ENCODE peak calls at places on chromosomes 11 and 22, in nine cellular contexts. L, M, F, Q, R, T, U, K and P are unnamed samples.

GRCh38 chr11:86559311-86559945 is 113.0 kb downstream of the ME3 start:
- DNase-seq in F (no peak), K (peak), Q (no peak), M (peak), U (no peak), T (no peak), R (peak), L (no peak), P (no peak)

GRCh38 chr11:36455658-36456111 is 54.4 kb downstream of the TRAF6 start:
- DNase-seq in R (peak), F (no peak), U (no peak), K (peak), Q (peak), L (no peak), T (no peak), M (peak), P (no peak)

GRCh38 chr11:69044111-69045013 is 4.4 kb upstream of the TPCN2 start:
- DNase-seq in U (no peak), M (peak), K (peak), F (no peak), L (no peak), Q (peak), R (peak), T (no peak), P (no peak)

GRCh38 chr11:19589567-19590260 is 122.9 kb upstream of the NAV2 start:
- DNase-seq in U (no peak), T (no peak), L (no peak), M (no peak), F (no peak), K (no peak), R (no peak), Q (no peak), P (no peak)

GRCh38 chr11:34840736-34841386 is 75.3 kb downstream of the APIP start:
- DNase-seq in M (no peak), Q (peak), T (no peak), U (no peak), R (no peak), L (no peak), K (peak), F (no peak), P (peak)

GRCh38 chr11:396511-396947 is 2.5 kb downstream of the PKP3 start:
- DNase-seq in Q (peak), L (no peak), M (no peak), K (peak), F (no peak), T (no peak), R (no peak), U (no peak), P (no peak)

GRCh38 chr11:114053406-114053805 is 6.1 kb upstream of the ZBTB16 start:
- DNase-seq in T (no peak), L (no peak), M (no peak), F (no peak), Q (no peak), R (no peak), K (no peak), U (no peak), P (no peak)

GRCh38 chr11:114921697-114922096 is 243.4 kb downstream of the NXPE2 start:
- DNase-seq in M (no peak), L (no peak), K (no peak), T (no peak), R (no peak), Q (no peak), U (no peak), F (no peak), P (no peak)

GRCh38 chr11:72321381-72321996 is 77.5 kb upstream of the PHOX2A start:
- DNase-seq in R (peak), K (peak), T (no peak), L (no peak), Q (no peak), U (no peak), F (no peak), M (peak), P (no peak)

GRCh38 chr11:119134389-119134978 is 13.1 kb downstream of the HINFP start:
- DNase-seq in U (no peak), R (no peak), M (no peak), F (no peak), Q (peak), T (no peak), K (peak), L (no peak), P (no peak)

GRCh38 chr11:117806906-117807305 is 9.9 kb upstream of the DSCAML1 start:
- DNase-seq in L (no peak), F (no peak), Q (no peak), K (no peak), M (no peak), U (no peak), R (no peak), T (no peak), P (no peak)

GRCh38 chr22:29689872-29690213 is 30.0 kb upstream of the CABP7 start:
- DNase-seq in Q (peak), K (peak), F (peak), L (peak), R (no peak), M (peak), U (peak), T (no peak), P (no peak)

GRCh38 chr11:2369896-2370295 is 7.2 kb upstream of the CD81 start:
- DNase-seq in R (no peak), M (no peak), U (no peak), L (no peak), K (no peak), T (no peak), Q (no peak), F (no peak), P (no peak)

GRCh38 chr11:76830639-76831312 is 29.9 kb upstream of the ACER3 start:
- DNase-seq in M (peak), Q (peak), R (no peak), L (no peak), F (no peak), U (no peak), K (peak), T (no peak), P (no peak)

GRCh38 chr11:12695221-12695794 is 21.1 kb downstream of the TEAD1 start:
- DNase-seq in F (no peak), T (no peak), K (no peak), R (no peak), M (no peak), L (no peak), U (no peak), Q (no peak), P (no peak)

GRCh38 chr11:115333951-115334350 is 170.3 kb downstream of the CADM1 start:
- DNase-seq in T (no peak), U (no peak), Q (peak), M (no peak), L (no peak), K (no peak), R (no peak), F (no peak), P (no peak)

GRCh38 chr11:83523676-83524075 is 237.5 kb upstream of the CCDC90B start:
- DNase-seq in T (no peak), Q (peak), F (no peak), M (no peak), K (no peak), L (no peak), R (no peak), U (no peak), P (no peak)

GRCh38 chr11:70271635-70271953 is 1.1 kb downstream of the PPFIA1 start:
- DNase-seq in K (no peak), R (no peak), T (no peak), F (no peak), U (no peak), M (no peak), Q (no peak), L (no peak), P (no peak)

GRCh38 chr11:69201764-69202370 is 46.1 kb downstream of the SMIM38 start:
- DNase-seq in U (no peak), K (no peak), R (no peak), T (no peak), F (no peak), M (no peak), Q (no peak), L (no peak), P (no peak)

GRCh38 chr11:130832571-130833432 is 83.5 kb downstream of the SNX19 start:
- DNase-seq in T (no peak), L (no peak), U (no peak), Q (no peak), F (no peak), M (peak), K (no peak), R (no peak), P (no peak)

GRCh38 chr11:79087238-79087956 is 353.4 kb downstream of the TENM4 start:
- DNase-seq in U (no peak), R (peak), T (no peak), F (no peak), K (peak), M (peak), Q (peak), L (no peak), P (no peak)

GRCh38 chr11:126172596-126173038 is 38.8 kb downstream of the RPUSD4 start:
- DNase-seq in Q (no peak), T (no peak), K (peak), L (no peak), F (no peak), U (no peak), R (no peak), M (no peak), P (no peak)

GRCh38 chr22:24894220-24894975 is 52.1 kb downstream of the LHFPL7 start:
- DNase-seq in L (no peak), R (peak), K (peak), U (peak), Q (peak), F (no peak), M (peak), T (no peak), P (no peak)

GRCh38 chr22:34993548-34993947 is 72.4 kb upstream of the ISX start:
- DNase-seq in T (no peak), K (peak), U (no peak), M (no peak), R (no peak), Q (peak), F (no peak), L (no peak), P (no peak)

GRCh38 chr11:110850846-110851245 is 138.6 kb upstream of the ARHGAP20 start:
- DNase-seq in T (no peak), L (no peak), Q (peak), F (no peak), M (no peak), R (no peak), K (no peak), U (no peak), P (no peak)

GRCh38 chr11:70064011-70064725 is 13.9 kb upstream of the ANO1 start:
- DNase-seq in Q (no peak), M (no peak), U (no peak), F (no peak), K (no peak), R (no peak), L (no peak), T (no peak), P (no peak)

GRCh38 chr11:86699036-86699791 is 26.8 kb upstream of the ME3 start:
- DNase-seq in L (no peak), R (no peak), T (no peak), Q (no peak), F (no peak), M (no peak), K (no peak), U (no peak), P (no peak)

GRCh38 chr11:126384053-126384335 is 28.5 kb downstream of the ST3GAL4 start:
- DNase-seq in L (no peak), U (no peak), M (no peak), Q (no peak), T (no peak), K (no peak), R (no peak), F (no peak), P (no peak)

GRCh38 chr11:113874920-113875413 is 405 bp downstream of the USP28 start:
- DNase-seq in L (no peak), Q (peak), U (no peak), R (no peak), M (peak), K (no peak), F (peak), T (no peak), P (no peak)

GRCh38 chr11:73716153-73717056 is 44.5 kb downstream of the RAB6A start:
- DNase-seq in K (no peak), Q (no peak), T (no peak), U (no peak), L (no peak), M (no peak), F (no peak), R (no peak), P (no peak)

GRCh38 chr11:26764825-26765224 is 43.0 kb upstream of the SLC5A12 start:
- DNase-seq in K (no peak), T (no peak), F (no peak), L (no peak), M (no peak), R (no peak), U (no peak), Q (no peak), P (no peak)

GRCh38 chr22:28143206-28143605 is 224.2 kb upstream of the PITPNB start:
- DNase-seq in K (no peak), F (no peak), T (no peak), U (no peak), R (no peak), M (no peak), Q (no peak), L (no peak), P (no peak)

GRCh38 chr11:57459112-57460016 is 964 bp upstream of the RTN4RL2 start:
- DNase-seq in F (no peak), R (no peak), L (no peak), T (no peak), K (no peak), U (no peak), Q (peak), M (no peak), P (peak)

GRCh38 chr22:38454361-38455062 is 487 bp downstream of the KCNJ4 start:
- DNase-seq in L (peak), M (no peak), R (no peak), K (no peak), T (no peak), U (no peak), F (no peak), Q (peak), P (no peak)

GRCh38 chr22:40635008-40635939 is 1.2 kb downstream of the MRTFA start:
- DNase-seq in K (no peak), M (peak), F (no peak), U (no peak), T (no peak), Q (no peak), R (no peak), L (no peak), P (no peak)

GRCh38 chr11:99275521-99275920 is 254.8 kb downstream of the CNTN5 start:
- DNase-seq in K (no peak), T (no peak), F (no peak), L (no peak), U (no peak), R (peak), M (no peak), Q (peak), P (no peak)

GRCh38 chr11:62398011-62398994 is 20.5 kb upstream of the SCGB1A1 start:
- DNase-seq in Q (no peak), L (no peak), U (no peak), F (no peak), K (peak), M (no peak), R (peak), T (no peak), P (no peak)

GRCh38 chr11:88689548-88690240 is 352.2 kb upstream of the CTSC start:
- DNase-seq in L (no peak), Q (peak), M (no peak), T (no peak), F (no peak), U (no peak), R (no peak), K (no peak), P (no peak)

GRCh38 chr11:33178443-33179154 is 17.3 kb upstream of the CSTF3 start:
- DNase-seq in U (no peak), Q (no peak), R (no peak), K (no peak), M (no peak), T (no peak), F (no peak), L (no peak), P (no peak)